ENCODE peak calls at places on chromosome 1, in ten cellular contexts. P, Q, L, K, E, M, G, F, T and O are unnamed samples.

GRCh38 chr1:67618285-67619018 is 66.5 kb upstream of the GADD45A start:
- DNase-seq in G (no peak), T (peak; percentile 95), K (no peak), M (no peak), L (peak; percentile 80), Q (no peak), P (peak; percentile 92), E (no peak), F (no peak), O (peak; percentile 91)

GRCh38 chr1:246907472-246907871 is 24.3 kb downstream of the AHCTF1 start:
- DNase-seq in L (no peak), T (peak; percentile 76), K (no peak), G (peak; percentile 18), F (peak; percentile 45), M (peak; percentile 43), E (no peak), Q (no peak), P (peak; percentile 86), O (no peak)

GRCh38 chr1:226985239-226985838 is 45.2 kb downstream of the COQ8A start:
- DNase-seq in E (no peak), M (no peak), L (no peak), T (no peak), P (no peak), G (no peak), K (no peak), Q (no peak), F (no peak), O (no peak)

GRCh38 chr1:180311011-180311730 is 81.1 kb downstream of the LHX4 start:
- DNase-seq in P (no peak), F (no peak), E (no peak), T (peak; percentile 70), G (no peak), L (no peak), Q (no peak), M (no peak), K (no peak), O (peak; percentile 15)

GRCh38 chr1:244788493-244789275 is 46.8 kb upstream of the COX20 start:
- DNase-seq in Q (peak; percentile 65), M (no peak), T (no peak), K (no peak), F (no peak), G (no peak), L (no peak), E (peak; percentile 45), P (no peak), O (no peak)

GRCh38 chr1:172219966-172220365 is 200.5 kb upstream of the C1orf105 start:
- DNase-seq in P (peak; percentile 71), Q (no peak), G (no peak), E (no peak), K (no peak), T (no peak), L (no peak), F (no peak), M (no peak), O (no peak)

GRCh38 chr1:5933676-5934057 is 58.6 kb downstream of the NPHP4 start:
- DNase-seq in G (no peak), F (no peak), M (no peak), P (peak; percentile 5), Q (no peak), K (no peak), T (peak; percentile 56), E (no peak), L (no peak), O (peak; percentile 38)

GRCh38 chr1:118963138-118963455 is 25.0 kb downstream of the TBX15 start:
- DNase-seq in M (no peak), P (no peak), Q (no peak), K (no peak), G (no peak), E (no peak), F (no peak), L (no peak), T (no peak), O (no peak)

GRCh38 chr1:230123280-230124186 is 56.5 kb downstream of the GALNT2 start:
- DNase-seq in K (no peak), Q (no peak), L (no peak), F (no peak), M (peak; percentile 73), T (peak; percentile 33), P (peak; percentile 68), G (no peak), E (peak; percentile 40), O (no peak)

GRCh38 chr1:228998179-228998578 is 262.9 kb downstream of the RHOU start:
- DNase-seq in E (no peak), P (no peak), Q (no peak), G (no peak), F (no peak), L (no peak), M (no peak), T (no peak), K (no peak), O (no peak)

GRCh38 chr1:213332491-213332890 is 281.4 kb downstream of the RPS6KC1 start:
- DNase-seq in F (no peak), P (no peak), Q (no peak), E (no peak), G (no peak), M (peak; percentile 6), L (no peak), K (no peak), T (no peak), O (no peak)

GRCh38 chr1:215807926-215808325 is 240.8 kb downstream of the KCTD3 start:
- DNase-seq in M (no peak), G (no peak), P (no peak), Q (no peak), F (no peak), L (no peak), E (no peak), T (peak; percentile 43), K (no peak), O (no peak)

GRCh38 chr1:221264848-221265247 is 385.6 kb downstream of the HLX start:
- DNase-seq in M (no peak), P (peak; percentile 68), T (peak; percentile 62), E (no peak), L (no peak), Q (no peak), K (no peak), G (no peak), F (no peak), O (peak; percentile 12)

GRCh38 chr1:198125995-198126758 is 30.6 kb upstream of the NEK7 start:
- DNase-seq in M (no peak), L (no peak), P (peak; percentile 93), K (no peak), G (no peak), T (peak; percentile 87), F (no peak), E (no peak), Q (no peak), O (peak; percentile 71)

GRCh38 chr1:245441699-245442098 is 286.9 kb downstream of the KIF26B start:
- DNase-seq in Q (no peak), M (peak; percentile 63), G (no peak), T (peak; percentile 46), E (no peak), F (peak; percentile 82), L (no peak), P (peak; percentile 17), K (no peak), O (peak; percentile 7)

DNA sequence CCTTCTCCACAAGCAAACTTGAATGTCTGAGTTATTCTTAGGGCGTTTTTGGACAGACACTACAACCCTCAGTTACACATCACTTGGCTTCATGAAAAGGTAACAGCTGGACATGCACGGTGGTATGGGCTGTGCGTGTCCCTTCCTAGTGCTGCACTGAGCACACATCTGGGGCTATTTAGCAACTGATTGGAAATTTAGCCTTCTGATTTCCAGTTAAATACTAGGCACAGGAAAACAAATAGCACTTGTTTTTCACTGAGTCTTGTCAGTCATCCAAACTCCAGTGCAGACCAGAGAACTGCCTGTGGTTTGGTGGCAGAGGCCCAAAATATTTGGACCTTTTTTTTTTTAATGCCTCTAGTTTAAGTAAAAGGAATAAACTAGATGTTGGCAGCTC is 134.7 kb downstream of the TGFBR3 start:
- DNase-seq in G (no peak), Q (no peak), F (no peak), M (no peak), E (no peak), T (peak; percentile 53), L (no peak), P (peak; percentile 88), K (no peak), O (peak; percentile 71)
- TF ChIP-seq CTCF in G (no peak), Q (no peak), F (no peak), M (no peak), E (no peak), T (no peak), L (no peak), P (no peak), K (no peak), O (no peak)

DNA sequence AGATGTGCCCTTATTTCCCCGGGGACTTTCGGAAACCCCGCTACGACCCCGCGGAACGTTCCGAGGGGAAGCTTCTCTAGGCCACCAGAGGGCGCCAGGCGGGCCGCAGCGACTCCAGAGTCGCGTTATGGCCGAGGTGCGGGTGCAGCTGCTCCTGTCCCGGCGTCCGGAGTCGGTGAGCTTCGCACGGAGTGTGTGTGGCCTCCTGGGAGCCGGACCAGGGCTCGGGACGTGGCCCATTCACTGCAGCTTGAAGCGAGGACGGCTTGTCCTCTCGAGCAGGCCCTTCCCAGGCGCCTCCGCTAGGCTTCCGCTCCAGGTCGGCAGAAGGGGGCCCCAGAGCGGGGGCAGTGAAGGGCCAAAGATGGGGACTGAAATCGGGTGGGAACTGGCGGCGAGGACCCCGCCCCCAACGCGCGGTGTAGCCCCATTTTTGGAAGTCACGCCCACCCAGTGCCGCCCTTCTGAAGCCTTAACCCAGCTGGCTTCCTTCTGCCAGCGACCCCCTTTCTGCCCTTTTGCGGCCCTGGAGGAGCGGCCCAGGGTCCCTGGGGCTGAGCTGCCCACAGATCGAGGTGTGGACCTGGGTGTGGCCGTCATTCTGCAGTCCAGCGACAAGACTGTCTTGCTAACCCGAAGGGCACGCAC is at the start of gene NUDT17:
- DNase-seq in L (peak; percentile 87), Q (peak; percentile 94), E (peak; percentile 86), G (peak; percentile 81), T (peak; percentile 80), K (peak; percentile 82), P (peak; percentile 73), M (peak; percentile 78), F (peak; percentile 89), O (peak; percentile 74)
- TF ChIP-seq CTCF in L (peak; percentile 85), Q (peak; percentile 99), E (peak; percentile 90), G (peak; percentile 79), T (peak; percentile 96), K (peak; percentile 91), P (peak; percentile 84), M (peak; percentile 94), F (peak; percentile 96), O (peak; percentile 98)

DNA sequence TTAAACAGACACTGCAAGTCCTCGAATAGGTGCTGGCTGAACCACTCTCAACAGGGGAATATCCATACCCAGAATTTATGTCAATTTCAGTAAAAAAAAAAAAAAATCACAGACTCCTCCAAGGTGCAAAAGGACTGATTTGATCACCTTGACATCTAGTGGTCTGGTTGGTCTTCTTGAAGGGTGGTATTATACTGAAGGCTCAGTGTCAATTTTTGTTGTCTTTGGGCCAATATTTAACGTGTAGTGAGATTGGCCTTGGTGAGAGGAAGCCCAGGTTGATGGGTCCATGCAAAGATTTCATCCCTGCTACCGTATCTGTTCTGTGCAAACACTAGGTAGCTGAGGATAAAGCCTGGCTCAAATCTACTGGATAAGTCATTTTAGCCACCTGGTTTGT is 4.0 kb upstream of the GBP5 start:
- DNase-seq in Q (no peak), P (no peak), T (peak; percentile 9), L (no peak), M (no peak), G (no peak), E (no peak), F (no peak), K (no peak), O (no peak)
- TF ChIP-seq CTCF in Q (no peak), P (no peak), T (no peak), L (no peak), M (no peak), G (no peak), E (no peak), F (no peak), K (no peak), O (peak; percentile 11)

GRCh38 chr1:2352341-2353214 is 38.8 kb downstream of the MORN1 start:
- DNase-seq in G (no peak), K (no peak), F (peak; percentile 2), T (no peak), P (no peak), E (no peak), L (no peak), Q (no peak), M (no peak), O (no peak)
- TF ChIP-seq CTCF in G (no peak), K (no peak), F (no peak), T (no peak), P (no peak), E (no peak), L (no peak), Q (no peak), M (no peak), O (no peak)